ENCODE peak calls at places on chromosomes 4 and X, in four cellular contexts. One of them, this sample, is unnamed.

GRCh38 chr4:177450421-177451107 is 8.3 kb upstream of the AGA start:
- DNase-seq in HepG2: no peak
- DNase-seq in GM12891: no peak
- DNase-seq in K562: no peak
- DNase-seq in this sample: no peak

GRCh38 chrX:29858714-29859113 is 356.6 kb upstream of the MAGEB2 start:
- DNase-seq in K562: no peak
- DNase-seq in HepG2: no peak
- DNase-seq in GM12891: no peak
- DNase-seq in this sample: no peak

GRCh38 chr4:38034986-38035882 is 75.0 kb downstream of the PTTG2 start:
- DNase-seq in GM12891: peak
- DNase-seq in K562: peak
- DNase-seq in HepG2: peak
- DNase-seq in this sample: peak

GRCh38 chr4:142551513-142552280 is 294.4 kb downstream of the INPP4B start:
- DNase-seq in GM12891: no peak
- DNase-seq in K562: no peak
- DNase-seq in HepG2: no peak
- DNase-seq in this sample: no peak

GRCh38 chrX:16869393-16870094 is 618 bp downstream of the RBBP7 start:
- DNase-seq in K562: peak
- DNase-seq in GM12891: no peak
- DNase-seq in HepG2: no peak
- DNase-seq in this sample: peak

GRCh38 chrX:119647552-119648420 is 41.6 kb upstream of the NKRF start:
- DNase-seq in GM12891: no peak
- DNase-seq in HepG2: no peak
- DNase-seq in K562: no peak
- DNase-seq in this sample: peak

GRCh38 chr4:125519376-125520171 is 204.8 kb downstream of the FAT4 start:
- DNase-seq in K562: no peak
- DNase-seq in GM12891: no peak
- DNase-seq in HepG2: no peak
- DNase-seq in this sample: no peak

GRCh38 chr4:181193162-181193930 is 1049.9 kb upstream of the TENM3 start:
- DNase-seq in K562: no peak
- DNase-seq in HepG2: no peak
- DNase-seq in GM12891: no peak
- DNase-seq in this sample: no peak

GRCh38 chrX:153438522-153438921 is 7.3 kb downstream of the TREX2 start:
- DNase-seq in GM12891: no peak
- DNase-seq in HepG2: peak
- DNase-seq in K562: no peak
- DNase-seq in this sample: no peak

GRCh38 chr4:178553201-178553600 is 1111.0 kb upstream of the AGA start:
- DNase-seq in HepG2: no peak
- DNase-seq in GM12891: no peak
- DNase-seq in K562: no peak
- DNase-seq in this sample: no peak

GRCh38 chrX:154731881-154732280 is 19.0 kb downstream of the GAB3 start:
- DNase-seq in HepG2: no peak
- DNase-seq in K562: no peak
- DNase-seq in GM12891: no peak
- DNase-seq in this sample: no peak

GRCh38 chrX:118392726-118393125 is 46.8 kb downstream of the WDR44 start:
- DNase-seq in K562: no peak
- DNase-seq in GM12891: no peak
- DNase-seq in HepG2: no peak
- DNase-seq in this sample: no peak

GRCh38 chrX:2608638-2609430 is 82.3 kb upstream of the CD99 start:
- DNase-seq in GM12891: peak
- DNase-seq in K562: peak
- DNase-seq in HepG2: peak
- DNase-seq in this sample: peak

GRCh38 chr4:769511-769910 is 56.4 kb downstream of the CPLX1 start:
- DNase-seq in GM12891: no peak
- DNase-seq in K562: no peak
- DNase-seq in HepG2: no peak
- DNase-seq in this sample: no peak

GRCh38 chr4:168666531-168666930 is 169.7 kb downstream of the PALLD start:
- DNase-seq in HepG2: no peak
- DNase-seq in GM12891: no peak
- DNase-seq in K562: no peak
- DNase-seq in this sample: no peak

GRCh38 chr4:14247767-14248166 is 620.2 kb upstream of the BOD1L1 start:
- DNase-seq in HepG2: no peak
- DNase-seq in GM12891: no peak
- DNase-seq in K562: no peak
- DNase-seq in this sample: no peak

GRCh38 chr4:158850800-158851644 is 82.2 kb downstream of the FNIP2 start:
- DNase-seq in GM12891: no peak
- DNase-seq in HepG2: no peak
- DNase-seq in K562: peak
- DNase-seq in this sample: no peak

GRCh38 chr4:116385583-116385982 is 699.8 kb downstream of the TRAM1L1 start:
- DNase-seq in HepG2: no peak
- DNase-seq in GM12891: no peak
- DNase-seq in K562: no peak
- DNase-seq in this sample: no peak

GRCh38 chrX:39809326-39809725 is 288.4 kb downstream of the BCOR start:
- DNase-seq in HepG2: no peak
- DNase-seq in K562: no peak
- DNase-seq in GM12891: no peak
- DNase-seq in this sample: no peak

GRCh38 chrX:99703467-99703866 is 706.6 kb downstream of the PCDH19 start:
- DNase-seq in GM12891: no peak
- DNase-seq in K562: no peak
- DNase-seq in HepG2: no peak
- DNase-seq in this sample: no peak
- TF ChIP-seq TAF1 in GM12891: no peak
- TF ChIP-seq TAF1 in K562: no peak
- TF ChIP-seq TAF1 in HepG2: no peak
- TF ChIP-seq TAF1 in this sample: no peak

GRCh38 chrX:47571896-47572295 is 10.3 kb upstream of the TIMP1 start:
- DNase-seq in HepG2: no peak
- DNase-seq in GM12891: no peak
- DNase-seq in K562: no peak
- DNase-seq in this sample: no peak

GRCh38 chrX:47574096-47574553 is 8.1 kb upstream of the TIMP1 start:
- DNase-seq in K562: no peak
- DNase-seq in GM12891: no peak
- DNase-seq in HepG2: no peak
- DNase-seq in this sample: no peak

GRCh38 chrX:47573334-47574095 is 8.7 kb upstream of the TIMP1 start:
- DNase-seq in K562: no peak
- DNase-seq in GM12891: no peak
- DNase-seq in HepG2: no peak
- DNase-seq in this sample: no peak

GRCh38 chrX:47571215-47571614 is 10.2 kb downstream of the ARAF start:
- DNase-seq in HepG2: no peak
- DNase-seq in GM12891: no peak
- DNase-seq in K562: no peak
- DNase-seq in this sample: no peak

GRCh38 chrX:47572773-47573333 is 9.4 kb upstream of the TIMP1 start:
- DNase-seq in GM12891: no peak
- DNase-seq in K562: no peak
- DNase-seq in HepG2: no peak
- DNase-seq in this sample: no peak
- TF ChIP-seq POLR2A in GM12891: no peak
- TF ChIP-seq POLR2A in K562: peak
- TF ChIP-seq POLR2A in HepG2: no peak
- TF ChIP-seq POLR2A in this sample: no peak

DNA sequence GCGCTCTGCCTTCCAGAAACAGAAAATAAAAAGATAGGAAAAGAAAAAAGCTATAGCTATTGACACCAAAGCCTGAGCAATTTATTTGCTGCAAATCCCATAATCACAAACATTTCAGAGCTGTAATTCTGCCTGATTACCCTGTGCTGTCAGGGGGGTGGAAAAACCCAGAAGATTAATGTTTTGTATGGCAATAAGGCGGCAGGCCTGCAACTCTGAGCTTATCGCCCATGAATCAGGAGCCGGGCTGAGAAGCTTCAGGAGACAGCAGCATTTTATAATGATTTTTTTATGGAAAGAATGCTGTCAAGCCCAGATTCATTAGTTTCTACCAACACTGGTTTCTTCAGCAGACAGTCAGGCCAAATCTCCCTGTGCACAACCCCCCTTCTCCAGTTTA is 82.6 kb upstream of the TMEM164 start:
- DNase-seq in HepG2: no peak
- DNase-seq in K562: peak
- DNase-seq in GM12891: no peak
- DNase-seq in this sample: no peak
- TF ChIP-seq POLR2AphosphoS5 in HepG2: no peak
- TF ChIP-seq POLR2AphosphoS5 in K562: no peak
- TF ChIP-seq POLR2AphosphoS5 in GM12891: no peak
- TF ChIP-seq POLR2AphosphoS5 in this sample: no peak

GRCh38 chr4:128275351-128275750 is 12.3 kb downstream of the PGRMC2 start:
- DNase-seq in GM12891: no peak
- DNase-seq in K562: no peak
- DNase-seq in HepG2: no peak
- DNase-seq in this sample: no peak
- TF ChIP-seq TAF1 in GM12891: no peak
- TF ChIP-seq TAF1 in K562: no peak
- TF ChIP-seq TAF1 in HepG2: no peak
- TF ChIP-seq TAF1 in this sample: no peak

GRCh38 chrX:11759172-11759460 is 1.1 kb downstream of the MSL3 start:
- DNase-seq in K562: no peak
- DNase-seq in HepG2: no peak
- DNase-seq in GM12891: no peak
- DNase-seq in this sample: no peak

GRCh38 chrX:11758400-11759171 is 549 bp downstream of the MSL3 start:
- DNase-seq in K562: peak
- DNase-seq in GM12891: peak
- DNase-seq in HepG2: peak
- DNase-seq in this sample: peak

GRCh38 chrX:11756354-11757318 is 1.4 kb upstream of the MSL3 start:
- DNase-seq in GM12891: no peak
- DNase-seq in HepG2: no peak
- DNase-seq in K562: no peak
- DNase-seq in this sample: no peak

GRCh38 chrX:11757397-11757728 is 674 bp upstream of the MSL3 start:
- DNase-seq in GM12891: no peak
- DNase-seq in HepG2: no peak
- DNase-seq in K562: no peak
- DNase-seq in this sample: no peak

GRCh38 chrX:11757729-11758399 is at the start of gene MSL3:
- DNase-seq in HepG2: no peak
- DNase-seq in GM12891: peak
- DNase-seq in K562: peak
- DNase-seq in this sample: peak
- TF ChIP-seq POLR2A in HepG2: no peak
- TF ChIP-seq POLR2A in GM12891: no peak
- TF ChIP-seq POLR2A in K562: peak
- TF ChIP-seq POLR2A in this sample: no peak

GRCh38 chr4:23476514-23477090 is 413.2 kb downstream of the PPARGC1A start:
- DNase-seq in K562: no peak
- DNase-seq in HepG2: no peak
- DNase-seq in GM12891: no peak
- DNase-seq in this sample: no peak
- TF ChIP-seq POLR2AphosphoS5 in K562: no peak
- TF ChIP-seq POLR2AphosphoS5 in HepG2: no peak
- TF ChIP-seq POLR2AphosphoS5 in GM12891: no peak
- TF ChIP-seq POLR2AphosphoS5 in this sample: no peak

DNA sequence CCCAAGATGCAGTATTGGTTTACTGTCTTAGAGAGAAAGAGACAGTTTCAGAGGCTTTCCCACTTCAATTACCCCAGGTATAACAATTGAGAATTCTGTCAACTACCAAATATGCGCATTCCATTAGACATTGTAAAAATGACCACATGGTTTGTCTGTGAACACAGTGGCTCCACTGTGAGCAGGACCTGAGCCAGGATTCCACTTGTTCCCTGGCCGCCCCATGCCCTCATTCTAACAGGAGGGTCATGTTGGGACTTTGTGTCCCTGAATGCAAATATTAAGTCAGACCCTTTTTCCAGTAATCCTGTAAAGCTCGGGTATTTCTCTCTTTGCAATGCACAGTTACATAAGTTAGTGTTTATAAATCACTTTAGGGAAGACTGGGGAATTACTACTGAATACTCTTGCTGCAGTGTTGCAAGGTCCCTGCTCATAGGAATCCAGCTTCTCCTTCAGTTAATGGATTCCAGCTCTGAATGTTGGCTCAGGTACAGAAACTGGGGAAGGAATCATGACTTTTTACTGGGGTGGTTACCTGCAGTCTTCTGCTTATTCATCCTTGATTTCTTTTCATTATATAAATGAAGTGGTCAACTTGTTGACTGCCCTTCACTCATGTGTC is 260.9 kb downstream of the PDGFC start:
- DNase-seq in K562: no peak
- DNase-seq in HepG2: peak
- DNase-seq in GM12891: no peak
- DNase-seq in this sample: no peak
- TF ChIP-seq TAF1 in K562: no peak
- TF ChIP-seq TAF1 in HepG2: no peak
- TF ChIP-seq TAF1 in GM12891: no peak
- TF ChIP-seq TAF1 in this sample: no peak